ENCODE peak calls at places on chromosome 18, in nine cellular contexts. S is fibroblast of lung, D is endothelial cell of umbilical vein, W is neuronal stem cell, V is neural progenitor cell, L is kidney, K is mesendoderm, A is PC-3, Q is SK-N-SH. J is an unnamed sample. For H3K4me1, the result is how much of the 10 kb centered on the place peaks cover.

GRCh38 chr18:50097702-50098101 is 97.2 kb downstream of the MYO5B start:
- DNase-seq in S (peak), D (no peak), W (no peak), V (no peak), L (peak), K (no peak), A (peak), Q (no peak), J (peak)

GRCh38 chr18:11391636-11392035 is 217.8 kb upstream of the SLC35G4 start:
- DNase-seq in S (peak), D (no peak), W (no peak), V (no peak), L (no peak), K (no peak), A (no peak), Q (no peak), J (no peak)

GRCh38 chr18:36364911-36365624 is 67.6 kb downstream of the FHOD3 start:
- DNase-seq in S (no peak), D (no peak), W (no peak), V (no peak), L (no peak), K (no peak), A (no peak), Q (peak), J (no peak)

GRCh38 chr18:51077217-51077616 is 47.2 kb downstream of the SMAD4 start:
- DNase-seq in S (peak), D (no peak), W (no peak), V (no peak), L (no peak), K (no peak), A (no peak), Q (no peak), J (no peak)

GRCh38 chr18:60554961-60555360 is 182.4 kb upstream of the MC4R start:
- DNase-seq in S (no peak), D (no peak), W (no peak), V (no peak), L (no peak), K (no peak), A (no peak), Q (no peak), J (no peak)

GRCh38 chr18:33540392-33540791 is 37.6 kb upstream of the ASXL3 start:
- DNase-seq in S (no peak), D (no peak), W (no peak), V (no peak), L (no peak), K (no peak), A (no peak), Q (no peak), J (no peak)

GRCh38 chr18:12449040-12449814 is 41.5 kb downstream of the PRELID3A start:
- DNase-seq in S (no peak), D (no peak), W (no peak), V (peak), L (no peak), K (no peak), A (no peak), Q (no peak), J (no peak)

GRCh38 chr18:48402953-48403352 is 6.2 kb downstream of the ZBTB7C start:
- DNase-seq in S (peak), D (no peak), W (no peak), V (no peak), L (no peak), K (peak), A (no peak), Q (no peak), J (no peak)

GRCh38 chr18:62505669-62506494 is 16.9 kb upstream of the ZCCHC2 start:
- DNase-seq in S (no peak), D (peak), W (no peak), V (no peak), L (no peak), K (no peak), A (peak), Q (no peak), J (no peak)

GRCh38 chr18:7395566-7395965 is 164.7 kb downstream of the LRRC30 start:
- DNase-seq in S (no peak), D (no peak), W (no peak), V (no peak), L (no peak), K (no peak), A (no peak), Q (no peak), J (no peak)

GRCh38 chr18:24894880-24895279 is 434.4 kb downstream of the HRH4 start:
- DNase-seq in S (peak), D (no peak), W (no peak), V (no peak), L (no peak), K (peak), A (no peak), Q (peak), J (no peak)

GRCh38 chr18:49654347-49654746 is 92.5 kb downstream of the LIPG start:
- DNase-seq in S (no peak), D (no peak), W (no peak), V (no peak), L (no peak), K (no peak), A (no peak), Q (no peak), J (no peak)

GRCh38 chr18:65608471-65608870 is 142.3 kb upstream of the CDH7 start:
- DNase-seq in S (no peak), D (no peak), W (no peak), V (no peak), L (no peak), K (no peak), A (peak), Q (no peak), J (no peak)

GRCh38 chr18:60020107-60020925 is 120.5 kb downstream of the PMAIP1 start:
- DNase-seq in S (peak), D (no peak), W (no peak), V (peak), L (no peak), K (no peak), A (no peak), Q (no peak), J (no peak)

GRCh38 chr18:44781890-44782289 is 101.2 kb downstream of the SETBP1 start:
- DNase-seq in S (peak), D (peak), W (no peak), V (peak), L (no peak), K (peak), A (no peak), Q (no peak), J (no peak)

GRCh38 chr18:26482567-26482966 is 65.8 kb downstream of the KCTD1 start:
- DNase-seq in S (no peak), D (no peak), W (no peak), V (peak), L (no peak), K (peak), A (peak), Q (no peak), J (no peak)

GRCh38 chr18:78861706-78862105 is 117.9 kb upstream of the SALL3 start:
- DNase-seq in S (no peak), D (no peak), W (no peak), V (peak), L (no peak), K (no peak), A (no peak), Q (no peak), J (no peak)

GRCh38 chr18:48923746-48924580 is 26.8 kb downstream of the SMAD7 start:
- DNase-seq in S (peak), D (peak), W (no peak), V (no peak), L (no peak), K (peak), A (peak), Q (no peak), J (peak)

GRCh38 chr18:25650201-25650941 is 298.4 kb upstream of the ZNF521 start:
- DNase-seq in S (peak), D (peak), W (no peak), V (peak), L (no peak), K (no peak), A (no peak), Q (no peak), J (no peak)

GRCh38 chr18:49617846-49618245 is 56.0 kb downstream of the LIPG start:
- DNase-seq in S (no peak), D (no peak), W (no peak), V (no peak), L (no peak), K (no peak), A (no peak), Q (no peak), J (no peak)

GRCh38 chr18:13067124-13067523 is 76.0 kb downstream of the CEP192 start:
- DNase-seq in S (no peak), D (no peak), W (no peak), V (no peak), L (no peak), K (no peak), A (no peak), Q (no peak), J (no peak)

GRCh38 chr18:3342628-3343027 is 80.7 kb downstream of the MYL12B start:
- DNase-seq in S (no peak), D (no peak), W (no peak), V (no peak), L (no peak), K (no peak), A (no peak), Q (no peak), J (no peak)

GRCh38 chr18:60064271-60064670 is 164.5 kb downstream of the PMAIP1 start:
- DNase-seq in S (peak), D (no peak), W (no peak), V (no peak), L (no peak), K (no peak), A (peak), Q (no peak), J (no peak)

GRCh38 chr18:25111382-25112070 is 240.4 kb downstream of the ZNF521 start:
- DNase-seq in S (no peak), D (no peak), W (peak), V (peak), L (no peak), K (no peak), A (no peak), Q (no peak), J (no peak)

GRCh38 chr18:53191634-53192033 is 851.6 kb downstream of the DCC start:
- DNase-seq in S (no peak), D (no peak), W (peak), V (peak), L (no peak), K (peak), A (no peak), Q (no peak), J (no peak)

GRCh38 chr18:63111549-63112402 is 207.8 kb downstream of the BCL2 start:
- DNase-seq in S (no peak), D (peak), W (no peak), V (no peak), L (no peak), K (no peak), A (no peak), Q (no peak), J (no peak)

GRCh38 chr18:48922801-48923730 is 27.7 kb downstream of the SMAD7 start:
- DNase-seq in S (peak), D (peak), W (no peak), V (peak), L (peak), K (peak), A (peak), Q (no peak), J (peak)

GRCh38 chr18:67599277-67599676 is 82.8 kb upstream of the DSEL start:
- DNase-seq in S (peak), D (peak), W (no peak), V (no peak), L (no peak), K (no peak), A (peak), Q (peak), J (no peak)

GRCh38 chr18:32271649-32272324 is 81.9 kb downstream of the MEP1B start:
- DNase-seq in S (peak), D (peak), W (no peak), V (peak), L (no peak), K (peak), A (peak), Q (peak), J (no peak)

GRCh38 chr18:68714356-68714706 is 577 bp downstream of the TMX3 start:
- DNase-seq in S (peak), D (peak), W (no peak), V (peak), L (no peak), K (peak), A (no peak), Q (peak), J (peak)

GRCh38 chr18:11887305-11888262 is 20.5 kb downstream of the MPPE1 start:
- DNase-seq in S (peak), D (no peak), W (no peak), V (no peak), L (no peak), K (no peak), A (peak), Q (no peak), J (peak)

GRCh38 chr18:25349131-25349925 is 2.6 kb downstream of the ZNF521 start:
- DNase-seq in S (peak), D (peak), W (peak), V (peak), L (no peak), K (peak), A (no peak), Q (peak), J (no peak)

GRCh38 chr18:21444465-21445023 is 156.0 kb downstream of the ESCO1 start:
- DNase-seq in S (peak), D (peak), W (peak), V (peak), L (no peak), K (peak), A (peak), Q (peak), J (peak)
- H3K4me1 ChIP-seq in S (under half), D (under half), W (under half), V (under half), L (under half), K (under half), A (under half), Q (under half), J (under half)

DNA sequence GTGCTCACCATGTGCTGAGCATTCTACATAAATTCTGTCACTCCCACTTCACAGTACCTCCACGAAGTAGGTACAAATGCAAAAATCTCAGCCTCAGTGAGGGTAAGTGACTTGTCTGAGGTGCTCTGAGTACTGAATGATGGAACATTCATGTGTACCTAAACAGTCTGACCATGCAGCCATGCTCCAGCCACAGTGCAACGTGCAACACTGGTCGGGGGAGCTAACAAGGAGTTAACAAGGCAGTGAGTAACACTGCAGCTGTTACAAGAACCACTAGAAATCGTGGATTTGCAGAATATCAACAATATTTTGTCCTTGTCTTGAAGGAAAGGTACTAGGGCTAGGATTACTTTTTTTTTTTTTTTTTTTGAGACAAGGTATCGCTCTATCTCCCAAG is 36.6 kb upstream of the NDUFV2 start:
- DNase-seq in S (no peak), D (no peak), W (no peak), V (no peak), L (no peak), K (no peak), A (no peak), Q (no peak), J (no peak)
- H3K9ac ChIP-seq in S (no peak), D (no peak), W (no peak), V (no peak), L (no peak), K (no peak), A (no peak), Q (no peak), J (no peak)

DNA sequence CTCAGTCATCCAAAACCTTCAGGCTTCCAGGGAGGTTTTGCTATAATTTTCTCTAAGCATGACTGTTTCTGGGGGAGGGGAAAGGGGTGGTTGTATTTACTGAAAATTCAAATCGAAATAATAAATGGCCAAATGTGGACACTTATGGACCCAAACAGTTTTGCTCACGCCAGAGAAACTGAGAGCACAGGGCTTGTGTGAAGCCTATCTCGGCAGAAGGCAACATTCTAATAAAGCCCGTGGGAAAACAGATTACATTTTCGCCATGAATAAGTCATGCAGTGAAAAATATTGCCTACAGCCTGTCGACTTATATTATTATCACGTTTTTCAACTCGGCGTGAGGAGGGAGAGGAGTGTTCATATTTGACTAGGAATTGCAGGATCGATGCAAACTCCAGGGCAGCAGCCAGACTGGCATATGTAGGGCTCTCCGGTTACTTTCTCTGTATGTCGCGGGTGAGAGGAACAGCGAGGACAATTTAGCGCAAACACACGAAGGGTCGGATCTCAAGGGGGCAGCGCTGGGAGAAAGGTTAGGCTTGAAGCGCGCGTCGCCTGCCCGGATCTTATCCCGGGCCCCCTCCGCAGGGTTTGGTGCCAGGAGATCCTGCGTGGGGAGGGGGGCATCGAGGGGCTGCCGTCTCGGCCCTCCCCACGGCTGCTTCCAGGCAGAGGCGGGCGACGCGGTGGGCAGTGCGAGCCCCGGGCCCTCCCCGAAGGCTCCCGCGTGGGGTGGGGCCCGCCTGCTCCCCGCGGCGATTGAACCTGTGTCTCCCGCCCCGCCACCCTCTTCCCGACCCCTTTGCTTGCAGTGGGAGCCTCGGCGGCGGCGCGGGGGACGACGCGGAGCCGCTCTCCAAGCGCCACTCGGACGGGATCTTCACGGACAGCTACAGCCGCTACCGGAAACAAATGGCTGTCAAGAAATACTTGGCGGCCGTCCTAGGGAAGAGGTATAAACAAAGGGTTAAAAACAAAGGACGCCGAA is 4.3 kb downstream of the ADCYAP1 start:
- DNase-seq in S (no peak), D (no peak), W (no peak), V (peak), L (no peak), K (peak), A (no peak), Q (peak), J (no peak)
- H3K4me3 ChIP-seq in S (peak), D (peak), W (no peak), V (peak), L (peak), K (no peak), A (peak), Q (peak), J (no peak)

GRCh38 chr18:28150925-28151324 is 26.0 kb downstream of the CDH2 start:
- DNase-seq in S (no peak), D (no peak), W (no peak), V (no peak), L (no peak), K (peak), A (no peak), Q (no peak), J (no peak)
- H3K4me1 ChIP-seq in S (under half), D (under half), W (under half), V (half or more), L (under half), K (under half), A (under half), Q (under half), J (under half)

GRCh38 chr18:57438669-57439616 is 3.8 kb downstream of the ONECUT2 start:
- DNase-seq in S (no peak), D (no peak), W (peak), V (peak), L (no peak), K (peak), A (no peak), Q (peak), J (no peak)
- H3K9ac ChIP-seq in S (no peak), D (no peak), W (no peak), V (no peak), L (no peak), K (no peak), A (no peak), Q (no peak), J (no peak)

DNA sequence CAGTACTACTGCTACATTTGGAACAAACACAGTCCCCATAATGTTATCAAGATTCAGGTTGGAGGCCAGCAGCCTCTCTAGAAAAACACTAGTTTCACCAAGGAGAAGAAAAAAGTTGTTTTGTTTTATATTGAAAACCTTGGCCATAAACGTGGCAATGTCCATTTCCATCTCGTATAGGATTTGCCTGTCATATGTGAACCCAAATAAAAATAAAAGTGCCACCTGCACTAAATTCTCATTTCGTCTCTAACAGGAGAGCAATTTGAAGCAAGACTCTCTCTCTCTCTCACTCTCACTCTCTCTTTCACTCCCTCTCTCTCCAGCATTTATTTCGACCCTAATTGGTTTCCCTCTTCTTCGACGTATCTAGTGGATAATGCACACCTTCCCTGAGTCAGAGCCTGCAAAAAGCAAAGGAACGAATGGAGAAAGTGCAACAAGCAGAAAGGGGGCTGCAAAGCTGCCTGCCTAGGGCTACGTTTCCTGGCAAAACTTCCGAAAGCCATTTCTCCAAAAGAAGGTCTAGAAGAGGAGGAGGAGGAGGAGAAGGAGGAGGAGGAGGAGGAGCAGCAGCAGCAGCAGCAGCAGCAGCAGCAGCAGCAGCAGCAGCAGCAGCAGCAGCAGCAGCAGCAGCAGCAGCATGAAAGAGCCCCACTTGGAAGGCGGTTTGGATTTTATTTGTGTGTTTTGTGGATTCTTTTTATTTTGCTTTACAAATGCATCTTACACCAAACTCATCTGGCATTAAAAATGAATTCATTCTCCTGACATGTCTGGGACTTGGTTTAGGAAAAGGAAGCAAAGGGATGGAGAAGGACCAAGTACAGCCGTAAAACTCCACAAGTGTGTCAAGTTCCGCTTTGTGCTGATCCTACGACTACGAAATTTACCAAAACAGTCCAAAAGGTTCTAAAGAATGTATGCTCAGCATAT is 2.1 kb downstream of the TCF4 start:
- DNase-seq in S (peak), D (peak), W (no peak), V (peak), L (no peak), K (peak), A (no peak), Q (no peak), J (no peak)
- H3K4me3 ChIP-seq in S (peak), D (peak), W (peak), V (peak), L (peak), K (peak), A (no peak), Q (peak), J (peak)

GRCh38 chr18:75586576-75586975 is 159.1 kb upstream of the SMIM21 start:
- DNase-seq in S (no peak), D (no peak), W (no peak), V (no peak), L (no peak), K (peak), A (no peak), Q (no peak), J (no peak)
- H3K4me1 ChIP-seq in S (under half), D (under half), W (under half), V (under half), L (under half), K (under half), A (under half), Q (under half), J (under half)